ENCODE peak calls at places on chromosomes 6 and 20, in seven cellular contexts. X is BJ, F is mammary epithelial cell, O is ovary, N is nephron progenitor cell, Y is RWPE1, P is left ventricle myocardium inferior. E is an unnamed sample.

GRCh38 chr6:52571099-52571755 is 5.6 kb downstream of the TRAM2 start:
- DNase-seq in X (no peak), F (no peak), O (no peak), N (peak), Y (no peak), P (no peak), E (no peak)

GRCh38 chr20:61950631-61951010 is 115.1 kb downstream of the TAF4 start:
- DNase-seq in X (no peak), F (no peak), O (no peak), N (no peak), Y (no peak), P (no peak), E (no peak)

GRCh38 chr6:68891419-68891818 is 256.3 kb downstream of the ADGRB3 start:
- DNase-seq in X (no peak), F (no peak), O (no peak), N (no peak), Y (peak), P (no peak), E (no peak)

GRCh38 chr6:10412948-10413849 is 1.7 kb downstream of the TFAP2A start:
- DNase-seq in X (no peak), F (peak), O (no peak), N (no peak), Y (peak), P (no peak), E (no peak)

GRCh38 chr6:150176659-150177058 is 33.8 kb downstream of the PPP1R14C start:
- DNase-seq in X (no peak), F (no peak), O (no peak), N (no peak), Y (no peak), P (no peak), E (no peak)

GRCh38 chr6:6006428-6007310 is at the start of gene NRN1:
- DNase-seq in X (no peak), F (peak), O (no peak), N (peak), Y (no peak), P (no peak), E (no peak)

GRCh38 chr20:50191065-50191565 is 485 bp downstream of the CEBPB start:
- DNase-seq in X (no peak), F (peak), O (no peak), N (no peak), Y (peak), P (peak), E (no peak)

GRCh38 chr20:58233881-58234528 is 5.6 kb upstream of the ANKRD60 start:
- DNase-seq in X (no peak), F (no peak), O (peak), N (peak), Y (no peak), P (no peak), E (peak)

GRCh38 chr6:14221564-14222297 is 104.2 kb downstream of the CD83 start:
- DNase-seq in X (no peak), F (no peak), O (no peak), N (no peak), Y (no peak), P (no peak), E (no peak)

GRCh38 chr6:163260111-163260895 is 154.2 kb upstream of the QKI start:
- DNase-seq in X (no peak), F (no peak), O (no peak), N (no peak), Y (no peak), P (no peak), E (no peak)

GRCh38 chr6:154580397-154581135 is 70.1 kb upstream of the CNKSR3 start:
- DNase-seq in X (no peak), F (peak), O (no peak), N (no peak), Y (no peak), P (no peak), E (no peak)

GRCh38 chr6:48757661-48758060 is 646.7 kb upstream of the PTCHD4 start:
- DNase-seq in X (no peak), F (peak), O (no peak), N (no peak), Y (no peak), P (no peak), E (no peak)

GRCh38 chr6:109445382-109445781 is 4.9 kb downstream of the SMPD2 start:
- DNase-seq in X (no peak), F (no peak), O (no peak), N (no peak), Y (no peak), P (no peak), E (no peak)

GRCh38 chr6:11769244-11769643 is 9.4 kb downstream of the ADTRP start:
- DNase-seq in X (no peak), F (peak), O (no peak), N (no peak), Y (peak), P (no peak), E (no peak)

GRCh38 chr6:45959534-45960195 is 56.0 kb downstream of the CLIC5 start:
- DNase-seq in X (peak), F (peak), O (no peak), N (no peak), Y (peak), P (no peak), E (no peak)

GRCh38 chr6:4351857-4352669 is 216.7 kb upstream of the ECI2 start:
- DNase-seq in X (peak), F (peak), O (peak), N (no peak), Y (peak), P (peak), E (no peak)

GRCh38 chr6:27250955-27251671 is 3.6 kb downstream of the PRSS16 start:
- DNase-seq in X (no peak), F (peak), O (peak), N (peak), Y (peak), P (no peak), E (peak)

GRCh38 chr20:9574182-9574581 is 59.8 kb downstream of the LAMP5 start:
- DNase-seq in X (no peak), F (no peak), O (no peak), N (peak), Y (no peak), P (no peak), E (no peak)

GRCh38 chr6:69290116-69290515 is 506.7 kb downstream of the LMBRD1 start:
- DNase-seq in X (no peak), F (no peak), O (no peak), N (no peak), Y (no peak), P (no peak), E (no peak)

GRCh38 chr20:3239026-3239866 is at the start of gene SLC4A11:
- DNase-seq in X (peak), F (peak), O (no peak), N (peak), Y (peak), P (peak), E (no peak)

GRCh38 chr20:63270606-63271325 is 1.8 kb upstream of the ARFGAP1 start:
- DNase-seq in X (no peak), F (no peak), O (no peak), N (no peak), Y (no peak), P (no peak), E (no peak)

GRCh38 chr20:63273180-63273579 is 567 bp downstream of the ARFGAP1 start:
- DNase-seq in X (no peak), F (no peak), O (no peak), N (no peak), Y (no peak), P (no peak), E (no peak)

GRCh38 chr20:63274381-63275228 is 2.0 kb downstream of the ARFGAP1 start:
- DNase-seq in X (no peak), F (no peak), O (no peak), N (no peak), Y (no peak), P (no peak), E (no peak)

GRCh38 chr20:63273635-63274380 is 1.2 kb downstream of the ARFGAP1 start:
- DNase-seq in X (no peak), F (peak), O (no peak), N (no peak), Y (peak), P (no peak), E (no peak)

DNA sequence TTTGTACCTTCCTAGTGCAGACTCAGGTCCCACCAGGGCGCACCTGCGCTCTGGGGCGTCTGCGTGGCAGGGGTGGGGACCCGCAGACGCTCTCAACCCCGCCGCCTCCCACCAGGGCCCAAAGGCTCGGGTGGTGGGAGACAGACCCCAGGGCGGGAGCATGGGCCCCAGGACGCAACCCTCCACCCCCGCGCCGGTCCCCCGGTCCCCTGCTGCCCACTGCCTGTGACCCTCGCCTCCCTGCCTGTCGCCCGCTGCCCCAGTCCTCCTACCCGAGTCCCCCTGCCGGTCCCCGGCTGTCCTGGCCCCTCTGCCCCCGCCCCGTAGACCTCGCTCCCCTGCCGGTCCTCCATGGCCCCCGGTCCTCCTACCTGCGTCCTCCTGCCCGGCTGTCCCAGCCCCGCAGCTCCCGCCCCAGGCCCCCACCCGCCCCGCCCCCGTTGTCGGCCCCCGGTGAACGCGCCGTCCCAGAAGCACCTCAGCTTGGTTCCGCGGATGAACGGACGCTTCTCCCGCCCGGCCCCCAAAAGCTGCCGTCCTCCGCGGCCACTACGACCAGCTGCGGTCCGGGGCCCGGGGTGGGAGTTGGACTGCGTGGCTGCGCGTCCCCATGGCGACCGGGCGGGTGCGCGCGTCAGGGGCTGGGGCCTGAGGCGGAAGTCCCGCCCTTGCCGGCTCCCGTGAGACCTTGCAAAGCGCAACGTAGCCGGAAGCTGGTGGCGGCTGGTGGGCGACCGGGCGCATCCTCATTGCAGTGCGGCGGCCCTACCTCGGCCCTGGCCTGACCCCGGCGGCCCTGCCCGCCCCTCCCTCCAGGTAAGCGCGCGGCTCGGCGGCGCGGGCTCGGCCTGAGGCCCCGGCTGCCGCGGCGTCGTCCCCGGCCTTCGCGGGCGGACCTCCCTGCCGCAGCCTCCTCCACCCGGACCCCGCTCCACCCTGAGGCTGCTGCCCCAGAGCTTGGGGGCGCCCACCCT is at the start of gene ARFGAP1:
- DNase-seq in X (no peak), F (peak), O (peak), N (peak), Y (peak), P (peak), E (peak)
- TF ChIP-seq CTCF in X (no peak), F (no peak), O (no peak), N (no peak), Y (no peak), P (no peak), E (no peak)

DNA sequence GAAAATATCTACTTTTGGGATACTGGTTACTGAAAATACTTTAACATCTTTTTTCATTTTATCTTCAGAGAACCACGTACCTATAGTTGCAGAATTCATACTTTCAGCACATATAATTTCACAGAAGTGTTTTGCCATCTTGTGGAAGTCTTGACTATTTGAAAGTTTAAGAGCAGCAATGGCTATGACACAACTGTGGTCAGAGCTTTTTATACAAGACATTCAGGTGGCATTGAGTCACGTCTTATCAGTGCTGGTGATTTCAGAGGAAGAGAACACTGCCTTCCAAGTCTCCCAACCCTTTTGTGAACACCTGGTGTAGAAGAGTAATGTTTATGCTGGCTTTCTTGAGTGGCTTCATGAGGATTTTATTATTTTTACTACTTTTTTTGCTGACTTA is 171.6 kb downstream of the ARID1B start:
- DNase-seq in X (peak), F (peak), O (no peak), N (no peak), Y (peak), P (no peak), E (no peak)
- TF ChIP-seq CTCF in X (no peak), F (peak), O (no peak), N (no peak), Y (no peak), P (no peak), E (no peak)

DNA sequence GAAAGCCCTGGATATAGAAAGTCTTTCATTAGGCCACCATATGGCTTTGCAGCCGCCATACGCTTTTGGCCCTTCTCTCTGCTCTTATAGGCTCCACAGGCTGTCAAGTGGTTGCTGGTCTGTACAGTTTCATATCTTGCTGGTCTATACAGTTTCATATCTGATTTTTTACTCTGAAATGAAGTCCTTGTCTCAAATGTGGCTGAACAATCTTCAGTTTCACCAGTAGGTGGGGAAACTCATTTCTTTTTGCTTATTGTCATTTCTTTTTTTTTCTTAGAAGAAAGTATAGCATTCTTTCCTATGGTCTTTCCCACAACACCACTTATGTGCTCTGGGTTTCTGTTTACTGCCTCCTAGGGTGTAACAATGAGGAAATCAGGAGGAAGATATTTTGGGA is 771.4 kb upstream of the MMS22L start:
- DNase-seq in X (no peak), F (peak), O (no peak), N (no peak), Y (no peak), P (no peak), E (no peak)
- TF ChIP-seq CTCF in X (no peak), F (peak), O (no peak), N (no peak), Y (no peak), P (no peak), E (peak)

DNA sequence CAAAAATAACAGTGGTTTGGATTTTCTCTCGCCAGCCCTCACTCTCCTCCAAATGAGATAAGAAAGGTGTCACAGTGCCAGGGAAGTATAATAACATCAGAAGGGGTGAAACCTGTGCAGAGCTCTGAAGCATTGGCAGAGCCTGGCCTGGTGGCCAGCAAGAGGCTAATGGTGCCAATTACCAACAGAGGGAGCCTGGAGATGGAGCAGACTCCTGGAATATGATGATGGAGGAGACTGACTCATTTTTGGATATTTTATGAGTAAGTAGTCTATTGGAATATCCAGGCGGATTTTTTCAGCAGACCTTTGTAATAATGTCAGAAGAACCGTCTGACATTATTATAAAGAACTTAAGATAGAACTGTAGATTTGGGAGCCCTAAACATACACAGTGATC is 442.6 kb upstream of the MARCKS start:
- DNase-seq in X (no peak), F (peak), O (peak), N (no peak), Y (peak), P (no peak), E (no peak)
- TF ChIP-seq CTCF in X (peak), F (peak), O (no peak), N (no peak), Y (peak), P (peak), E (peak)

GRCh38 chr20:38728237-38728761 is 4.0 kb downstream of the SLC32A1 start:
- DNase-seq in X (no peak), F (no peak), O (no peak), N (peak), Y (no peak), P (no peak), E (no peak)

GRCh38 chr20:38725959-38726848 is 1.9 kb downstream of the SLC32A1 start:
- DNase-seq in X (no peak), F (no peak), O (no peak), N (peak), Y (peak), P (no peak), E (peak)

GRCh38 chr20:38727602-38728236 is 3.4 kb downstream of the SLC32A1 start:
- DNase-seq in X (no peak), F (no peak), O (no peak), N (no peak), Y (no peak), P (no peak), E (no peak)

GRCh38 chr20:38725458-38725958 is 1.2 kb downstream of the SLC32A1 start:
- DNase-seq in X (no peak), F (no peak), O (no peak), N (no peak), Y (no peak), P (no peak), E (no peak)

DNA sequence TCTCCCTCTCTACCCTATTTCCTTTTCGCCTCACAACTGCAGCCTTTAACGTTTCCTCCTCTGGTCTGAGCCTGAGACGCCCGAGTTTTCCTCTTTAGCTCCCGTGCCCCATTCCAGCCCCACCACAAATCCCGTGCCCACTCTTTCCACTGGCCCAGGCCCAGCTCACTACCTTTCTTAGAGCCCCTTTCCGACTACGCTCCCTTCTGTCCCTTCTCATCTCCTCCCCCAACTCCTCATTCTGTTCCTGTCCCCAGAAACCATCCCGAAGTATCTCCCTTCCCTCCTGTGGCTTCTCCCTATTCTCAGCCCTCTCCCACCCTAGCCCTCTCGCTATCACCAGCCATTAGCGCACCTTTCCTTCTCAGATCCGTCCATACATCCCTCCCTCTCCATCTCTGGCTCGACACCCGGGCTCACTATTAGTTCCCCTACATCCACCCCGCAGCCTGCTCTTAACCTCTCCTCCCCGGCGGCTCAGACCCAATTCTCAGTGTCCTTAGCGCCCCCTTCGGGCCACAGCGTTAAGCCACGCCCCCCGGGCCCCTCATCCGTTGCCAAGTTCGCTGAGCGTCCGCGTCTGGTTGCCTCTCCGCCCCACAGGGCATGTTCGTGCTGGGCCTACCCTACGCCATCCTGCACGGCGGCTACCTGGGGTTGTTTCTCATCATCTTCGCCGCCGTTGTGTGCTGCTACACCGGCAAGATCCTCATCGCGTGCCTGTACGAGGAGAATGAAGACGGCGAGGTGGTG is 2.7 kb downstream of the SLC32A1 start:
- DNase-seq in X (no peak), F (no peak), O (no peak), N (peak), Y (no peak), P (no peak), E (peak)
- TF ChIP-seq CTCF in X (peak), F (peak), O (no peak), N (peak), Y (peak), P (peak), E (peak)

GRCh38 chr6:127420558-127420957 is 38.6 kb downstream of the KIAA0408 start:
- DNase-seq in X (peak), F (peak), O (peak), N (peak), Y (peak), P (peak), E (no peak)
- TF ChIP-seq CTCF in X (peak), F (peak), O (no peak), N (peak), Y (peak), P (peak), E (peak)

GRCh38 chr6:19547507-19547906 is 289.7 kb upstream of the ID4 start:
- DNase-seq in X (no peak), F (no peak), O (no peak), N (no peak), Y (no peak), P (no peak), E (no peak)

GRCh38 chr6:19551611-19552010 is 285.6 kb upstream of the ID4 start:
- DNase-seq in X (no peak), F (peak), O (no peak), N (no peak), Y (no peak), P (no peak), E (no peak)

GRCh38 chr6:19552588-19552987 is 284.6 kb upstream of the ID4 start:
- DNase-seq in X (no peak), F (no peak), O (no peak), N (no peak), Y (no peak), P (no peak), E (no peak)

GRCh38 chr6:19554356-19555225 is 282.6 kb upstream of the ID4 start:
- DNase-seq in X (no peak), F (peak), O (no peak), N (no peak), Y (no peak), P (no peak), E (no peak)

GRCh38 chr6:19549109-19549508 is 288.1 kb upstream of the ID4 start:
- DNase-seq in X (no peak), F (no peak), O (no peak), N (no peak), Y (no peak), P (no peak), E (no peak)
- TF ChIP-seq CTCF in X (no peak), F (no peak), O (no peak), N (no peak), Y (no peak), P (no peak), E (no peak)

GRCh38 chr6:31272856-31273626 is 1.1 kb upstream of the HLA-C start:
- DNase-seq in X (no peak), F (no peak), O (no peak), N (no peak), Y (no peak), P (no peak), E (no peak)

GRCh38 chr6:31272431-31272830 is 539 bp upstream of the HLA-C start:
- DNase-seq in X (no peak), F (no peak), O (no peak), N (no peak), Y (peak), P (no peak), E (no peak)

GRCh38 chr6:31267504-31268371 is 4.2 kb downstream of the HLA-C start:
- DNase-seq in X (no peak), F (no peak), O (no peak), N (no peak), Y (no peak), P (no peak), E (no peak)

GRCh38 chr6:31270788-31271640 is 878 bp downstream of the HLA-C start:
- DNase-seq in X (no peak), F (peak), O (peak), N (peak), Y (peak), P (peak), E (peak)

GRCh38 chr6:31271641-31272357 is at the start of gene HLA-C:
- DNase-seq in X (peak), F (peak), O (peak), N (peak), Y (peak), P (peak), E (peak)
- TF ChIP-seq CTCF in X (peak), F (peak), O (no peak), N (no peak), Y (no peak), P (no peak), E (no peak)

E was measured in progenitor cell of endocrine pancreas.